ENCODE peak calls at places on chromosomes 12 and 14, in five cellular contexts. H is cardiac fibroblast, C is AG09309, N is vagina, X is dorsolateral prefrontal cortex. K is an unnamed sample.
A peak's percentile ranks its signal among the peaks of the same experiment; 100 is the strongest.

GRCh38 chr12:119624971-119625370 is 31.4 kb downstream of the TMEM233 start:
- DNase-seq in H (peak; percentile 21), C (no peak), N (no peak), X (no peak), K (peak; percentile 14)

GRCh38 chr12:69431604-69432222 is 38.5 kb upstream of the FRS2 start:
- DNase-seq in H (no peak), C (no peak), N (no peak), X (no peak), K (no peak)

GRCh38 chr12:67981236-67982164 is 7.7 kb upstream of the IFNG-AS1 start:
- DNase-seq in H (peak; percentile 59), C (peak; percentile 71), N (no peak), X (no peak), K (peak; percentile 91)

GRCh38 chr14:55303646-55304277 is 32.5 kb downstream of the FBXO34 start:
- DNase-seq in H (peak; percentile 36), C (no peak), N (no peak), X (no peak), K (no peak)

GRCh38 chr12:122951979-122952892 is 14.0 kb downstream of the ABCB9 start:
- DNase-seq in H (peak; percentile 77), C (no peak), N (no peak), X (peak; percentile 86), K (peak; percentile 62)

GRCh38 chr14:94515426-94515825 is 6.2 kb upstream of the SERPINA12 start:
- DNase-seq in H (no peak), C (no peak), N (no peak), X (no peak), K (no peak)

GRCh38 chr12:63387736-63388135 is 236.7 kb upstream of the AVPR1A start:
- DNase-seq in H (no peak), C (no peak), N (no peak), X (no peak), K (no peak)

GRCh38 chr12:37672655-37673260 is 643.8 kb upstream of the ALG10B start:
- DNase-seq in H (no peak), C (no peak), N (no peak), X (no peak), K (no peak)

GRCh38 chr14:50038398-50039119 is 77.8 kb downstream of the VCPKMT start:
- DNase-seq in H (peak; percentile 74), C (peak; percentile 97), N (no peak), X (no peak), K (peak; percentile 93)

GRCh38 chr12:130491421-130492357 is 154.0 kb downstream of the PIWIL1 start:
- DNase-seq in H (no peak), C (no peak), N (no peak), X (no peak), K (no peak)

GRCh38 chr12:49536526-49537195 is 2.2 kb upstream of the KCNH3 start:
- DNase-seq in H (no peak), C (no peak), N (peak; percentile 22), X (no peak), K (no peak)

GRCh38 chr12:64232201-64232600 is 10.1 kb upstream of the KICS2 start:
- DNase-seq in H (no peak), C (no peak), N (no peak), X (no peak), K (no peak)

GRCh38 chr14:35355981-35356839 is 48.3 kb downstream of the NFKBIA start:
- DNase-seq in H (peak; percentile 83), C (no peak), N (no peak), X (no peak), K (no peak)

GRCh38 chr12:60148109-60148508 is 552.3 kb downstream of the SLC16A7 start:
- DNase-seq in H (peak; percentile 93), C (peak; percentile 78), N (no peak), X (no peak), K (peak; percentile 87)

GRCh38 chr12:4230526-4230925 is 43.0 kb upstream of the CCND2 start:
- DNase-seq in H (no peak), C (no peak), N (peak; percentile 52), X (no peak), K (no peak)

GRCh38 chr14:101556131-101556530 is 5.2 kb upstream of the DIO3 start:
- DNase-seq in H (no peak), C (no peak), N (no peak), X (no peak), K (no peak)

GRCh38 chr12:124609041-124609984 is 41.9 kb upstream of the NCOR2 start:
- DNase-seq in H (peak; percentile 65), C (no peak), N (no peak), X (no peak), K (peak; percentile 85)

GRCh38 chr12:53224897-53225634 is 6.9 kb downstream of the RARG start:
- DNase-seq in H (no peak), C (no peak), N (peak; percentile 85), X (no peak), K (no peak)

GRCh38 chr14:21300892-21301291 is 21.0 kb downstream of the RPGRIP1 start:
- DNase-seq in H (no peak), C (no peak), N (no peak), X (peak; percentile 29), K (no peak)

GRCh38 chr14:28652782-28653181 is 113.8 kb upstream of the FOXG1 start:
- DNase-seq in H (peak; percentile 34), C (no peak), N (no peak), X (no peak), K (peak; percentile 85)

GRCh38 chr12:65911321-65911720 is 87.0 kb downstream of the HMGA2 start:
- DNase-seq in H (peak; percentile 58), C (no peak), N (no peak), X (no peak), K (peak; percentile 53)

GRCh38 chr12:1706284-1707016 is 15.6 kb downstream of the ADIPOR2 start:
- DNase-seq in H (no peak), C (no peak), N (no peak), X (no peak), K (no peak)

GRCh38 chr14:91867316-91867988 is at the start of gene TC2N:
- DNase-seq in H (no peak), C (no peak), N (no peak), X (no peak), K (no peak)

DNA sequence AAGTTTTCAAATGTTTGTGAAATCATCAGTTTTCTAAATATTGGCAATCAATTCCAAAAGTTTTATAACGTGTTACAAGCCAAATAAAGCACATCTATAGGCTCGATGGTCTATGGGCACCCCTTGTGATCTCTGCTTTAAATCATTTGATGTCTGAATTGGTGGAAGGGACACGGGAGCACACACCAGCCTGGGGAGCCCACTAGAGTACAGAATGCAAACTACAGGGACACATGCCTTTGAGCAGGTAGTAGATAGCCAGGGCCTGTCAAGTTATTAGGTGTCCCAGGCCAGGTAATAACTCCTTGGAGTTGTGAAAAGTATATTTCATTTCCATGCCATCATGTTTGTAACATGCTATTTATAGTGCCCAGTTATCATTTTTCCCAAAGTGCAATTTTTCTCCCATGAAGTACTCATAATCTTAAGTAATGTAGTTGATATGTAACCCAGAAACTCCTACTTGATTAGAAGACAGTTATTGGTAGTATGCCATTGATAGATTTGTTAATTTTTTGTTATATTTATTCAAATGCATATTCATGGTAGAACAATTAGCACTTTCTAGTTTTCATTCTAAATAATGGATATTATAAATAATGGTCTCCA is 97.0 kb upstream of the FGD4 start:
- DNase-seq in H (peak; percentile 46), C (no peak), N (no peak), X (no peak), K (no peak)
- TF ChIP-seq CTCF in H (peak; percentile 70), C (peak; percentile 54), N (peak; percentile 7), X (peak; percentile 48), K (peak; percentile 51)

GRCh38 chr14:51593397-51593796 is 58.3 kb upstream of the FRMD6 start:
- DNase-seq in H (no peak), C (no peak), N (no peak), X (no peak), K (no peak)
- H3K4me3 ChIP-seq in H (no peak overlapping the region), C (no peak overlapping the region), N (no peak overlapping the region), X (no peak overlapping the region), K (no peak overlapping the region)

DNA sequence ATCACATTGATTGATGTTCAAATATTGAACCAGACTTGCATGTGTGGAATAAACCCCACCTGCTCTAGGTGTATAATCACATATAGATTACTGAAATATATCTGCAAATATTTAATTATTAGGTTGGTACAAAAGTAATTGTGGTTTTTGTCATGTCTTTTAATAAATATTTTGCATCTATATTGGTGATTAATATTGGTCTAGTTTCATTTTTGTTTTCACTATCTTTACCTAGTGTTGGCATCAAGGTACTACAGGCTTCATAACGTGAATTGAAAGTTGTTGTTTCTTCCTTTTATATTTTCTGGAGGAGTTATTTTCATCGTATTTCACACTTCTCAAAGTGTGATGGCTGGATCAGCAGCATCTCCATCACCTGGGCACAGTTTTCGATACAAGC is 740.0 kb upstream of the TMEM132C start:
- DNase-seq in H (no peak), C (no peak), N (no peak), X (no peak), K (no peak)
- TF ChIP-seq CTCF in H (no peak), C (no peak), N (no peak), X (no peak), K (no peak)

GRCh38 chr12:76247026-76247688 is 101.1 kb downstream of the BBS10 start:
- DNase-seq in H (peak; percentile 72), C (no peak), N (no peak), X (no peak), K (peak; percentile 20)
- H3K4me3 ChIP-seq in H (no peak overlapping the region), C (no peak overlapping the region), N (no peak overlapping the region), X (no peak overlapping the region), K (no peak overlapping the region)